ENCODE peak calls at places on chromosomes 11 and 22, in four cellular contexts. H is germinal center; C is NCI-H1436; Y is stimulated activated CD4-positive, alpha-beta T cell treated with anti-CD3 and anti-CD28 coated beads, TNF-alpha, amount 100 ng/mL, for 4 hours. U is an unnamed sample.

GRCh38 chr11:115272925-115273324 is 231.3 kb downstream of the CADM1 start:
- DNase-seq in H (no peak), C (no peak), Y (no peak), U (no peak)

GRCh38 chr11:62664405-62665074 is 470 bp downstream of the C11orf98 start:
- DNase-seq in H (peak), C (peak), Y (no peak), U (no peak)

GRCh38 chr11:827146-827860 is 416 bp upstream of the CRACR2B start:
- DNase-seq in H (no peak), C (no peak), Y (no peak), U (no peak)

GRCh38 chr22:19181786-19182471 is 3.4 kb upstream of the SLC25A1 start:
- DNase-seq in H (no peak), C (no peak), Y (no peak), U (no peak)

GRCh38 chr22:17808688-17809403 is 34.6 kb upstream of the BID start:
- DNase-seq in H (no peak), C (peak), Y (no peak), U (no peak)

GRCh38 chr22:50146440-50147228 is 23.9 kb upstream of the PANX2 start:
- DNase-seq in H (no peak), C (peak), Y (no peak), U (no peak)

GRCh38 chr11:3015796-3016195 is 23.7 kb upstream of the NAP1L4 start:
- DNase-seq in H (no peak), C (no peak), Y (no peak), U (no peak)

GRCh38 chr22:30871391-30872281 is 96.9 kb downstream of the MORC2 start:
- DNase-seq in H (no peak), C (no peak), Y (no peak), U (no peak)

GRCh38 chr11:117868815-117869642 is 7.4 kb downstream of the FXYD6 start:
- DNase-seq in H (no peak), C (peak), Y (no peak), U (no peak)

GRCh38 chr11:20243974-20244373 is 83.7 kb upstream of the DBX1 start:
- DNase-seq in H (no peak), C (no peak), Y (no peak), U (no peak)

GRCh38 chr11:130478881-130479280 is 30.4 kb downstream of the ADAMTS15 start:
- DNase-seq in H (no peak), C (no peak), Y (no peak), U (no peak)

GRCh38 chr11:15692739-15693138 is 578.0 kb downstream of the INSC start:
- DNase-seq in H (no peak), C (no peak), Y (no peak), U (no peak)

U was measured in GDM1.